ENCODE peak calls at places on chromosomes 12 and 14, in four cellular contexts. N is CD8-positive, alpha-beta memory T cell; I is left ventricle myocardium superior; Z is neuronal stem cell. X is an unnamed sample.

GRCh38 chr14:55329999-55330710 is 58.9 kb downstream of the FBXO34 start:
- DNase-seq in N (no peak), I (no peak), Z (no peak), X (no peak)

GRCh38 chr14:103205541-103205906 is 82.3 kb downstream of the TNFAIP2 start:
- DNase-seq in N (no peak), I (no peak), Z (no peak), X (no peak)

GRCh38 chr12:10558291-10558690 is 52.6 kb downstream of the EIF2S3B start:
- DNase-seq in N (no peak), I (no peak), Z (no peak), X (no peak)

GRCh38 chr14:22086149-22086548 is 412.5 kb upstream of the OR4E1 start:
- DNase-seq in N (no peak), I (no peak), Z (no peak), X (no peak)

GRCh38 chr14:61756135-61756534 is 6.1 kb upstream of the SNAPC1 start:
- DNase-seq in N (no peak), I (no peak), Z (no peak), X (no peak)

GRCh38 chr12:90653051-90653450 is 301.9 kb downstream of the CCER1 start:
- DNase-seq in N (no peak), I (no peak), Z (no peak), X (no peak)

GRCh38 chr14:28116716-28117115 is 649.9 kb upstream of the FOXG1 start:
- DNase-seq in N (no peak), I (no peak), Z (no peak), X (no peak)

GRCh38 chr14:92040431-92041040 is 677 bp upstream of the TRIP11 start:
- DNase-seq in N (no peak), I (no peak), Z (peak), X (no peak)

GRCh38 chr14:90649096-90649495 is 167.1 kb downstream of the TTC7B start:
- DNase-seq in N (no peak), I (no peak), Z (no peak), X (no peak)

GRCh38 chr14:69046468-69046867 is 67.4 kb upstream of the ACTN1 start:
- DNase-seq in N (no peak), I (no peak), Z (no peak), X (no peak)

GRCh38 chr12:94100254-94100653 is 48.1 kb upstream of the PLXNC1 start:
- DNase-seq in N (no peak), I (no peak), Z (no peak), X (no peak)

GRCh38 chr12:51171884-51172514 is 936 bp downstream of the TFCP2 start:
- DNase-seq in N (no peak), I (no peak), Z (no peak), X (no peak)

GRCh38 chr12:53948650-53949593 is 5.8 kb upstream of the HOXC12 start:
- DNase-seq in N (no peak), I (no peak), Z (no peak), X (no peak)

GRCh38 chr14:21041676-21042433 is at the start of gene RNASE7:
- DNase-seq in N (no peak), I (no peak), Z (no peak), X (no peak)

GRCh38 chr12:42809226-42809625 is 219.7 kb upstream of the PRICKLE1 start:
- DNase-seq in N (no peak), I (no peak), Z (no peak), X (no peak)

GRCh38 chr12:127311695-127312364 is 955.1 kb upstream of the TMEM132C start:
- DNase-seq in N (no peak), I (no peak), Z (no peak), X (no peak)

GRCh38 chr14:36221097-36221496 is 44.6 kb upstream of the PTCSC3 start:
- DNase-seq in N (no peak), I (no peak), Z (peak), X (no peak)

GRCh38 chr12:25965682-25966081 is 7.2 kb downstream of the RASSF8 start:
- DNase-seq in N (no peak), I (no peak), Z (no peak), X (no peak)

GRCh38 chr12:26124491-26125450 is at the start of gene BHLHE41:
- DNase-seq in N (no peak), I (peak), Z (peak), X (no peak)

GRCh38 chr12:122420471-122421262 is 1.8 kb downstream of the CLIP1 start:
- DNase-seq in N (no peak), I (no peak), Z (no peak), X (no peak)

GRCh38 chr12:38162708-38163441 is 153.7 kb upstream of the ALG10B start:
- DNase-seq in N (no peak), I (no peak), Z (no peak), X (no peak)

GRCh38 chr14:29637406-29637805 is 290.2 kb downstream of the PRKD1 start:
- DNase-seq in N (no peak), I (peak), Z (no peak), X (no peak)

GRCh38 chr14:97408937-97409860 is 612.0 kb downstream of the VRK1 start:
- DNase-seq in N (no peak), I (no peak), Z (no peak), X (peak)

GRCh38 chr12:128914908-128915563 is 61.8 kb downstream of the GLT1D1 start:
- DNase-seq in N (no peak), I (no peak), Z (no peak), X (peak)

GRCh38 chr14:72142328-72142727 is 210.1 kb downstream of the RGS6 start:
- DNase-seq in N (no peak), I (no peak), Z (no peak), X (no peak)

GRCh38 chr12:47941475-47942326 is 21.7 kb upstream of the TMEM106C start:
- DNase-seq in N (no peak), I (no peak), Z (no peak), X (no peak)

GRCh38 chr12:114221136-114221838 is 184.7 kb downstream of the TBX5 start:
- DNase-seq in N (no peak), I (peak), Z (no peak), X (no peak)

GRCh38 chr12:116766746-116767145 is 28.6 kb downstream of the RNFT2 start:
- DNase-seq in N (no peak), I (no peak), Z (no peak), X (no peak)

GRCh38 chr14:83905157-83905556 is 1624.8 kb upstream of the FLRT2 start:
- DNase-seq in N (no peak), I (no peak), Z (no peak), X (no peak)

GRCh38 chr14:39050389-39050788 is 52.6 kb downstream of the SEC23A start:
- DNase-seq in N (no peak), I (no peak), Z (no peak), X (no peak)

GRCh38 chr14:68621400-68622365 is 171.2 kb downstream of the ZFP36L1 start:
- DNase-seq in N (no peak), I (peak), Z (no peak), X (no peak)

GRCh38 chr12:60106207-60106606 is 510.4 kb downstream of the SLC16A7 start:
- DNase-seq in N (no peak), I (no peak), Z (no peak), X (no peak)

GRCh38 chr12:121465921-121466799 is 66.2 kb downstream of the RNF34 start:
- DNase-seq in N (peak), I (peak), Z (no peak), X (peak)

GRCh38 chr12:69007858-69008314 is 74.9 kb upstream of the CPM start:
- DNase-seq in N (no peak), I (no peak), Z (peak), X (no peak)

GRCh38 chr12:15688838-15689237 is 100.3 kb downstream of the EPS8 start:
- DNase-seq in N (no peak), I (peak), Z (no peak), X (no peak)